ENCODE peak calls at places on chromosomes 2 and 18, in six cellular contexts. V is iPS-NIHi11; C is activated CD4-positive, alpha-beta T cell treated with anti-CD3 and anti-CD28 coated beads, Interleukin-2, amount 50 U/mL, for 1 hour; N is HTR-8/SVneo; A is Kasumi-1; G is activated CD8-positive, alpha-beta memory T cell treated with anti-CD3 and anti-CD28 coated beads, Interleukin-2, amount 10 ng/mL, durations not matched to agents 7 days and 5 days. W is an unnamed sample.

GRCh38 chr2:148901142-148901541 is 26.1 kb downstream of the KIF5C start:
- DNase-seq in V (no peak), G (no peak), A (no peak), C (no peak), N (no peak), W (no peak)

GRCh38 chr2:128549646-128550260 is 231.1 kb upstream of the HS6ST1 start:
- DNase-seq in G (peak; percentile 8), V (no peak), C (no peak), N (no peak), A (no peak), W (no peak)

GRCh38 chr2:58569460-58570185 is 328.5 kb upstream of the FANCL start:
- DNase-seq in N (no peak), A (no peak), C (no peak), V (no peak), G (peak; percentile 47), W (no peak)

GRCh38 chr2:203673933-203674332 is 32.5 kb upstream of the CD28 start:
- DNase-seq in A (peak; percentile 5), C (no peak), V (no peak), G (peak; percentile 84), N (no peak), W (peak; percentile 83)

GRCh38 chr2:19544020-19544383 is 185.6 kb upstream of the OSR1 start:
- DNase-seq in C (no peak), V (no peak), A (no peak), G (no peak), N (no peak), W (no peak)

GRCh38 chr2:241638063-241638660 is 669 bp downstream of the ATG4B start:
- DNase-seq in A (peak; percentile 11), C (no peak), V (no peak), N (no peak), G (no peak), W (peak; percentile 22)

GRCh38 chr18:40485318-40485717 is 1469.7 kb upstream of the PIK3C3 start:
- DNase-seq in A (no peak), G (no peak), N (no peak), V (no peak), C (no peak), W (no peak)

GRCh38 chr18:79401494-79402208 is 5.9 kb downstream of the NFATC1 start:
- DNase-seq in A (no peak), V (no peak), G (no peak), C (no peak), N (no peak), W (no peak)

GRCh38 chr2:1945837-1946236 is 201.5 kb upstream of the PXDN start:
- DNase-seq in A (no peak), C (no peak), N (no peak), G (no peak), V (no peak), W (no peak)

GRCh38 chr2:12765203-12765602 is 48.5 kb downstream of the TRIB2 start:
- DNase-seq in N (no peak), A (no peak), V (no peak), G (no peak), C (no peak), W (no peak)

GRCh38 chr2:86073225-86073624 is 32.5 kb downstream of the POLR1A start:
- DNase-seq in A (no peak), V (no peak), G (no peak), C (no peak), N (no peak), W (no peak)

GRCh38 chr2:6674381-6674780 is 191.3 kb downstream of the CMPK2 start:
- DNase-seq in N (no peak), G (no peak), V (no peak), A (no peak), C (no peak), W (no peak)

GRCh38 chr2:27185331-27186026 is 26.4 kb upstream of the ATRAID start:
- DNase-seq in V (no peak), C (no peak), G (no peak), N (no peak), A (peak; percentile 60), W (peak; percentile 75)

GRCh38 chr2:224284134-224284946 is 117.6 kb downstream of the FAM124B start:
- DNase-seq in N (peak; percentile 13), V (peak; percentile 28), G (no peak), C (no peak), A (peak; percentile 1), W (peak; percentile 71)

GRCh38 chr2:214451516-214451915 is 40.7 kb downstream of the VWC2L start:
- DNase-seq in G (no peak), A (no peak), N (no peak), V (no peak), C (no peak), W (no peak)

GRCh38 chr2:160813506-160813858 is 319.9 kb upstream of the RBMS1 start:
- DNase-seq in G (no peak), C (no peak), V (no peak), N (no peak), A (no peak), W (no peak)

GRCh38 chr2:174025271-174026121 is 60.3 kb upstream of the SP3 start:
- DNase-seq in G (no peak), A (peak; percentile 88), V (no peak), N (no peak), C (no peak), W (no peak)

GRCh38 chr2:133346654-133347053 is 221.6 kb downstream of the NCKAP5 start:
- DNase-seq in N (peak; percentile 13), A (no peak), V (no peak), C (no peak), G (no peak), W (no peak)

GRCh38 chr2:11797846-11798245 is 51.4 kb downstream of the LPIN1 start:
- DNase-seq in A (no peak), C (no peak), G (peak; percentile 18), N (no peak), V (no peak), W (no peak)

GRCh38 chr18:36889316-36889715 is 60.4 kb downstream of the KIAA1328 start:
- DNase-seq in C (no peak), G (no peak), V (no peak), N (no peak), A (no peak), W (no peak)

GRCh38 chr2:241887806-241888522 is 18.4 kb downstream of the RTP5 start:
- DNase-seq in G (no peak), A (no peak), C (no peak), N (no peak), V (no peak), W (no peak)

GRCh38 chr2:110978871-110979833 is 141.6 kb upstream of the BCL2L11 start:
- DNase-seq in A (no peak), G (no peak), V (no peak), N (no peak), C (no peak), W (no peak)

GRCh38 chr18:66143029-66143428 is 392.2 kb downstream of the CDH7 start:
- DNase-seq in G (no peak), N (no peak), C (no peak), A (no peak), V (no peak), W (no peak)

GRCh38 chr18:79556829-79557585 is 122.6 kb upstream of the CTDP1 start:
- DNase-seq in C (no peak), A (no peak), N (no peak), V (no peak), G (no peak), W (no peak)

GRCh38 chr2:158949300-158949699 is 19.1 kb upstream of the TANC1 start:
- DNase-seq in G (no peak), V (no peak), C (no peak), N (no peak), A (no peak), W (no peak)

GRCh38 chr18:49041677-49042570 is 91.2 kb upstream of the SMAD7 start:
- DNase-seq in V (peak; percentile 49), A (peak; percentile 56), N (no peak), G (peak; percentile 56), C (peak; percentile 62), W (peak; percentile 15)

GRCh38 chr2:88698498-88699233 is 7.2 kb downstream of the RPIA start:
- DNase-seq in V (peak; percentile 32), C (no peak), A (no peak), N (no peak), G (no peak), W (no peak)

GRCh38 chr2:237020086-237020485 is 65.6 kb upstream of the COPS8 start:
- DNase-seq in V (no peak), G (no peak), N (no peak), A (no peak), C (no peak), W (no peak)

GRCh38 chr2:101150306-101151140 is 659 bp downstream of the TBC1D8 start:
- DNase-seq in V (peak; percentile 69), C (peak; percentile 5), A (no peak), G (no peak), N (peak; percentile 33), W (no peak)

GRCh38 chr2:212892193-212892592 is 259.2 kb downstream of the IKZF2 start:
- DNase-seq in V (peak; percentile 33), C (no peak), A (peak; percentile 0), N (peak; percentile 29), G (no peak), W (peak; percentile 58)

GRCh38 chr2:20496069-20496468 is 49.2 kb downstream of the RHOB start:
- DNase-seq in V (no peak), N (peak; percentile 66), G (no peak), C (no peak), A (no peak), W (no peak)

GRCh38 chr2:149360106-149360505 is 29.7 kb downstream of the LYPD6 start:
- DNase-seq in A (no peak), G (no peak), V (no peak), N (no peak), C (no peak), W (no peak)

W was measured in OCI-M1.